ENCODE peak calls at places on chromosomes 11 and 22, in four cellular contexts. One of them, this sample, is unnamed.

GRCh38 chr11:74689666-74690065 is 41.6 kb downstream of the CHRDL2 start:
- DNase-seq in K562: no peak
- DNase-seq in HepG2: peak; percentile 21
- DNase-seq in GM12878: no peak
- DNase-seq in this sample: no peak

GRCh38 chr11:15563054-15563453 is 448.3 kb downstream of the INSC start:
- DNase-seq in K562: no peak
- DNase-seq in GM12878: no peak
- DNase-seq in HepG2: no peak
- DNase-seq in this sample: no peak

GRCh38 chr11:115425243-115425642 is 79.0 kb downstream of the CADM1 start:
- DNase-seq in HepG2: no peak
- DNase-seq in K562: no peak
- DNase-seq in GM12878: no peak
- DNase-seq in this sample: no peak

GRCh38 chr22:28329582-28330073 is 350.0 kb downstream of the TTC28 start:
- DNase-seq in GM12878: no peak
- DNase-seq in HepG2: no peak
- DNase-seq in K562: no peak
- DNase-seq in this sample: no peak

GRCh38 chr11:33610903-33611302 is 89.7 kb downstream of the C11orf91 start:
- DNase-seq in K562: no peak
- DNase-seq in HepG2: no peak
- DNase-seq in GM12878: no peak
- DNase-seq in this sample: no peak

GRCh38 chr11:102614485-102614884 is 10.6 kb downstream of the MMP20 start:
- DNase-seq in HepG2: no peak
- DNase-seq in GM12878: no peak
- DNase-seq in K562: no peak
- DNase-seq in this sample: no peak

GRCh38 chr11:17423533-17424310 is 35.3 kb upstream of the KCNJ11 start:
- DNase-seq in GM12878: no peak
- DNase-seq in K562: no peak
- DNase-seq in HepG2: peak; percentile 58
- DNase-seq in this sample: no peak

GRCh38 chr22:23159287-23159622 is 14.0 kb downstream of the RAB36 start:
- DNase-seq in K562: no peak
- DNase-seq in GM12878: no peak
- DNase-seq in HepG2: no peak
- DNase-seq in this sample: no peak

GRCh38 chr11:71221201-71221600 is 31.2 kb downstream of the SHANK2 start:
- DNase-seq in K562: no peak
- DNase-seq in HepG2: no peak
- DNase-seq in GM12878: no peak
- DNase-seq in this sample: no peak

GRCh38 chr11:112229746-112230433 is 3.7 kb downstream of the PTS start:
- DNase-seq in GM12878: no peak
- DNase-seq in HepG2: no peak
- DNase-seq in K562: no peak
- DNase-seq in this sample: no peak

GRCh38 chr11:100855466-100856067 is 168.5 kb downstream of the ARHGAP42 start:
- DNase-seq in GM12878: no peak
- DNase-seq in K562: peak; percentile 13
- DNase-seq in HepG2: peak; percentile 36
- DNase-seq in this sample: no peak

GRCh38 chr11:106076421-106076922 is 675 bp downstream of the KBTBD3 start:
- DNase-seq in K562: no peak
- DNase-seq in HepG2: no peak
- DNase-seq in GM12878: no peak
- DNase-seq in this sample: no peak

GRCh38 chr11:108128772-108129171 is 7.4 kb downstream of the ACAT1 start:
- DNase-seq in HepG2: no peak
- DNase-seq in GM12878: no peak
- DNase-seq in K562: no peak
- DNase-seq in this sample: no peak

GRCh38 chr11:47980907-47981621 is 705 bp downstream of the PTPRJ start:
- DNase-seq in GM12878: no peak
- DNase-seq in HepG2: no peak
- DNase-seq in K562: peak; percentile 51
- DNase-seq in this sample: no peak

GRCh38 chr22:50730941-50731661 is 6.9 kb upstream of the ACR start:
- DNase-seq in HepG2: no peak
- DNase-seq in GM12878: no peak
- DNase-seq in K562: no peak
- DNase-seq in this sample: no peak

GRCh38 chr11:120178441-120179070 is 32.3 kb upstream of the OAF start:
- DNase-seq in K562: no peak
- DNase-seq in HepG2: no peak
- DNase-seq in GM12878: no peak
- DNase-seq in this sample: no peak

GRCh38 chr11:134524201-134524600 is 112.2 kb upstream of the B3GAT1 start:
- DNase-seq in K562: no peak
- DNase-seq in HepG2: no peak
- DNase-seq in GM12878: no peak
- DNase-seq in this sample: no peak

GRCh38 chr22:37295213-37295886 is 13.0 kb downstream of the CYTH4 start:
- DNase-seq in HepG2: no peak
- DNase-seq in GM12878: no peak
- DNase-seq in K562: no peak
- DNase-seq in this sample: no peak

GRCh38 chr22:45544588-45545170 is 42.0 kb downstream of the FBLN1 start:
- DNase-seq in K562: no peak
- DNase-seq in HepG2: no peak
- DNase-seq in GM12878: no peak
- DNase-seq in this sample: no peak

GRCh38 chr22:50697667-50698506 is 25.3 kb downstream of the SHANK3 start:
- DNase-seq in GM12878: no peak
- DNase-seq in K562: no peak
- DNase-seq in HepG2: no peak
- DNase-seq in this sample: no peak

GRCh38 chr11:47189100-47189834 is 3.0 kb upstream of the PACSIN3 start:
- DNase-seq in GM12878: no peak
- DNase-seq in HepG2: peak; percentile 99
- DNase-seq in K562: no peak
- DNase-seq in this sample: no peak

GRCh38 chr11:120137611-120138521 is at the start of gene TRIM29:
- DNase-seq in HepG2: no peak
- DNase-seq in K562: no peak
- DNase-seq in GM12878: no peak
- DNase-seq in this sample: peak; percentile 59

GRCh38 chr11:82999232-82999631 is 72.5 kb downstream of the RAB30 start:
- DNase-seq in K562: no peak
- DNase-seq in HepG2: no peak
- DNase-seq in GM12878: no peak
- DNase-seq in this sample: no peak

GRCh38 chr11:40567392-40567791 is 892.1 kb downstream of the LRRC4C start:
- DNase-seq in HepG2: no peak
- DNase-seq in GM12878: no peak
- DNase-seq in K562: no peak
- DNase-seq in this sample: no peak

GRCh38 chr11:6599884-6600390 is 3.5 kb downstream of the RRP8 start:
- DNase-seq in GM12878: no peak
- DNase-seq in HepG2: no peak
- DNase-seq in K562: no peak
- DNase-seq in this sample: no peak

GRCh38 chr11:128691802-128692749 is 1.8 kb upstream of the FLI1 start:
- DNase-seq in HepG2: no peak
- DNase-seq in K562: no peak
- DNase-seq in GM12878: no peak
- DNase-seq in this sample: peak; percentile 77

GRCh38 chr11:8729837-8730696 is 47.5 kb downstream of the RPL27A start:
- DNase-seq in K562: peak; percentile 70
- DNase-seq in GM12878: no peak
- DNase-seq in HepG2: no peak
- DNase-seq in this sample: no peak

GRCh38 chr11:89182773-89183172 is 5.1 kb downstream of the TYR start:
- DNase-seq in GM12878: no peak
- DNase-seq in K562: no peak
- DNase-seq in HepG2: no peak
- DNase-seq in this sample: no peak

GRCh38 chr11:86052697-86053641 is 15.9 kb downstream of the PICALM start:
- DNase-seq in GM12878: no peak
- DNase-seq in HepG2: no peak
- DNase-seq in K562: no peak
- DNase-seq in this sample: no peak

GRCh38 chr11:59180168-59180567 is 8.2 kb downstream of the DTX4 start:
- DNase-seq in GM12878: no peak
- DNase-seq in HepG2: no peak
- DNase-seq in K562: no peak
- DNase-seq in this sample: no peak

DNA sequence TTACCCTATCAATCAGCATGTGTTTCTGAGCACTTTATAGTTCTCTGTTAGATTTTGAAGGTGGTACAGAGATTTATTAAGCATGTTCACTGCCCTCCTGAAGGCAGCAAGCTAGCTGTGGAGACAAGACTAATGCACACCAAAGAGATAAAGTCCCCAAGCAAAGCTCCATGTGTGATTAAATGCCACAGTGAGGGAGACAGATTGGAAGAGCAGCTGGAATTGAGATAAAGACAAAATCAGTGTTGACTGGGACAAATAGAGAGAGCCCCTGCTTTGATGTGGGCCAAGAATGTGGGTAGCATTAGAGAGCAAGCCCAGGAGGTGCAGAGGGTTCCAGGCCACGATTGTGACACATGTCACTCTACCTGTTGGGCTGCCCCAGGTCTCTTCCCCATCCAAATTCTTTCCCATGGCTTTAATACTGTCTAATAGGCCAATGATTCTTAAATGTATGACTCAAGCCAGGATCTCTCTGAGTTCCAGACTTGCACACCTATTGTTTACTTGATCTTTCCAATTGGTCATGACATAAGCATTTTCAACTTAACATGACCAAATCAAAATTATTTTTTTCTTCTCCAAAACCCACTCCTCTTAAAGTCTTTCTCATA is 60.1 kb upstream of the ZC3H12C start:
- DNase-seq in HepG2: no peak
- DNase-seq in GM12878: no peak
- DNase-seq in K562: no peak
- DNase-seq in this sample: no peak
- TF ChIP-seq HDAC6 in HepG2: no peak
- TF ChIP-seq HDAC6 in GM12878: no peak
- TF ChIP-seq HDAC6 in K562: no peak
- TF ChIP-seq HDAC6 in this sample: no peak

DNA sequence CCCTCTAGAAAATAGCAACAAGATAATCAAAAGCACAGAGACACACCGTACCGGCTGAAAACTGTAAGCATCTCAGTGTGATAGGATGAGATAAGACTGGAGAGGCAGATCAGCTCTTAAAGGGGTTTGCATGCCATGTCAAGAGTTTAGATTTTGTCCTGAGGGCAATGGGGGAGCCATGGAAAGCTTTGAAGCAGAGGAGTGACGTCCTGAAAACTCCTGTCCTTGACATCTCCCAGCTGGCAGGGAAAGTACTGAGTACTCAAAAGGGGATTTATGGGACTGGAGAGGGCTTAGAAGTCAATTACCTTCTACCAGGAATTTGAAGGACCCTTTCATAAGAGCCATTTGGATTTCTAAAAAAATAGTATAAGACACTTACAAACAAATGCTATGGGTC is 420.5 kb upstream of the NARS2 start:
- DNase-seq in K562: no peak
- DNase-seq in GM12878: no peak
- DNase-seq in HepG2: no peak
- DNase-seq in this sample: no peak
- TF ChIP-seq HDAC6 in K562: no peak
- TF ChIP-seq HDAC6 in GM12878: no peak
- TF ChIP-seq HDAC6 in HepG2: no peak
- TF ChIP-seq HDAC6 in this sample: no peak

DNA sequence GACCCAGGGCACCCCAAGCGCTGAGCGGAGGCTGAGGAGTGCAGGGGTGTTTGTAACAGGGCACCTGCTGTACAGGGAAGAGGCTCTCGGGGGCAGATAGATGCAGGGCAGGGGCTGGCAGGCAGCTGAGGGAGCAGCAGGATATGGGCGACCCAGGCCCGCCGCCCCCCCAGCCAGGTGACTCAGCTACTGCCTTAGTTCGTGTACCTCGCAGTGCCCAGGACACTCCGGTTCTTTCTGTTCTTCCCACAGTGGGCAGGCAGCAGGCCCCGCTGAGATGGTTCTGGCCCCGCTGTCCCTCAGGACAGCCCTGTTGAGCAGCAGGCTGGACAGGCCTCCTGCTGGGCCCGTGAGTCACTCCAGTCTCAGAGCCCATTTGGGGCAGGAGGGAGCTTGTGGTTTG is 16.2 kb downstream of the PHLDA2 start:
- DNase-seq in GM12878: no peak
- DNase-seq in HepG2: no peak
- DNase-seq in K562: peak; percentile 52
- DNase-seq in this sample: no peak
- TF ChIP-seq HDAC6 in GM12878: no peak
- TF ChIP-seq HDAC6 in HepG2: no peak
- TF ChIP-seq HDAC6 in K562: no peak
- TF ChIP-seq HDAC6 in this sample: no peak

GRCh38 chr22:19901577-19902244 is 39.9 kb upstream of the COMT start:
- DNase-seq in HepG2: no peak
- DNase-seq in K562: no peak
- DNase-seq in GM12878: no peak
- DNase-seq in this sample: no peak

GRCh38 chr22:19904174-19904856 is 37.3 kb upstream of the COMT start:
- DNase-seq in K562: no peak
- DNase-seq in HepG2: no peak
- DNase-seq in GM12878: no peak
- DNase-seq in this sample: peak; percentile 40

GRCh38 chr22:19903513-19903912 is 38.1 kb upstream of the COMT start:
- DNase-seq in GM12878: no peak
- DNase-seq in K562: no peak
- DNase-seq in HepG2: no peak
- DNase-seq in this sample: peak; percentile 61

GRCh38 chr22:19902245-19902699 is 39.3 kb upstream of the COMT start:
- DNase-seq in K562: no peak
- DNase-seq in HepG2: peak; percentile 43
- DNase-seq in GM12878: no peak
- DNase-seq in this sample: no peak

DNA sequence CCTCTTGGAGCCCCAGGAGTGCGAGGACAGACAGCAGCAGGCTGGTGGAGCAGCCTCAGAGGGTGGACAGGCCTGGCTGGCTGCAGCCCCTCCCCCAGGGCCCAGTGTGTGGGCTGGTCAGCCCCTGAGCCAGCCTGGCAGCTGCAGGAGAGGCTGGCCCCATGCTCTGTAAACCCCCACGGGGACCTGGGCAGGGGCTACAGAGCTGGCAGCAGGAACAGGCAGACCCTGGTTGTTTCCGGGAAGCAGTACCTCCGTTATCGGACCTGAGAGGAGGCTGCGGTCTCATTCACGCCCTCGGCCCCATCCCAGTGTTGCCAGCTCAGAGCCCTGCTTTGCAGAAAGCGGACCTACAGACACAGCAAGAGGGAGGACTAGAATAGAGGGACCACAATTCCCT is 38.5 kb upstream of the COMT start:
- DNase-seq in GM12878: no peak
- DNase-seq in HepG2: no peak
- DNase-seq in K562: no peak
- DNase-seq in this sample: no peak
- TF ChIP-seq HDAC6 in GM12878: no peak
- TF ChIP-seq HDAC6 in HepG2: no peak
- TF ChIP-seq HDAC6 in K562: no peak
- TF ChIP-seq HDAC6 in this sample: no peak